ENCODE peak calls at places on chromosomes 12 and 14, in four cellular contexts. M is thoracic aorta, S is kidney, P is iPS DF 6.9. H is an unnamed sample. For H3K36me3, the result is how much of the 10 kb centered on the place peaks cover.

GRCh38 chr14:76050797-76051392 is 65.3 kb downstream of the IFT43 start:
- DNase-seq in M (no peak), S (no peak), P (peak), H (peak)

GRCh38 chr12:25958254-25959068 is at the start of gene RASSF8:
- DNase-seq in M (no peak), S (peak), P (peak), H (no peak)

GRCh38 chr12:114812858-114813761 is 129.1 kb upstream of the TBX3 start:
- DNase-seq in M (no peak), S (no peak), P (no peak), H (no peak)

GRCh38 chr12:19003110-19003509 is 126.4 kb upstream of the PLEKHA5 start:
- DNase-seq in M (no peak), S (no peak), P (no peak), H (no peak)

GRCh38 chr14:20365928-20366327 is 22.5 kb downstream of the PARP2 start:
- DNase-seq in M (no peak), S (no peak), P (no peak), H (no peak)

GRCh38 chr12:180445-180844 is 33.5 kb downstream of the SLC6A12 start:
- DNase-seq in M (no peak), S (no peak), P (no peak), H (no peak)

GRCh38 chr14:22737052-22737451 is 29.4 kb upstream of the OXA1L start:
- DNase-seq in M (no peak), S (no peak), P (no peak), H (no peak)

GRCh38 chr14:99081880-99082279 is 190.1 kb downstream of the BCL11B start:
- DNase-seq in M (no peak), S (no peak), P (no peak), H (no peak)

GRCh38 chr12:22409071-22409951 is 74.8 kb upstream of the ST8SIA1 start:
- DNase-seq in M (no peak), S (no peak), P (no peak), H (peak)

GRCh38 chr14:68762944-68763831 is 29.7 kb downstream of the ZFP36L1 start:
- DNase-seq in M (no peak), S (peak), P (no peak), H (no peak)

GRCh38 chr12:8065991-8066594 is at the start of gene C3AR1:
- DNase-seq in M (no peak), S (no peak), P (no peak), H (peak)

GRCh38 chr12:50981319-50982239 is 29.2 kb downstream of the HIGD1C start:
- DNase-seq in M (no peak), S (no peak), P (no peak), H (no peak)

GRCh38 chr12:112473056-112473455 is 54.3 kb downstream of the PTPN11 start:
- DNase-seq in M (no peak), S (no peak), P (peak), H (no peak)

GRCh38 chr12:58888131-58888783 is 32.0 kb downstream of the LRIG3 start:
- DNase-seq in M (peak), S (peak), P (no peak), H (no peak)

GRCh38 chr12:12693111-12693671 is 2.8 kb downstream of the GPR19 start:
- DNase-seq in M (no peak), S (no peak), P (no peak), H (no peak)

GRCh38 chr12:8953773-8954402 is 4.4 kb upstream of the M6PR start:
- DNase-seq in M (no peak), S (no peak), P (no peak), H (no peak)

GRCh38 chr12:5447329-5447728 is 15.4 kb downstream of the NTF3 start:
- DNase-seq in M (no peak), S (no peak), P (no peak), H (no peak)

GRCh38 chr12:131991816-131992430 is 42.2 kb downstream of the EP400 start:
- DNase-seq in M (no peak), S (no peak), P (no peak), H (no peak)
- H3K36me3 ChIP-seq in M (half or more), S (under half), P (under half), H (half or more)

DNA sequence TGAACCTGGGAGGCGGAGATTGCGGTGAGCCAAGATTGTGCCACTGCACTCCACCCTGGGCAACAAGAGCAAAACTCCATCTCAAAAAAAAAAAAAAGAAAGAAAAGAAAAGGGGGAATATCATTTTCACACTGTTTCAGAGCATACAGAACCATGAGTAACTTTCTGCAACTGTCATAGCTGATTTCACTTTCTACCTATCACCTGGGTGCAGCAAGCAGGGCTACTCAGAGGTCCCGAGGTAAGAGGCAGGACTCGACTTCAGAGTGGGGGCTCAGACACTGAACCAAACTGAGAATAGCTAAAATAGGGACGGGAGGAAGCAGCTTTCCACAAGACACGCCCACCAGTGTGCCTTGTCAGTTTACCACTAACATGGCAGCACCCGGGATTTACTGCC is 29.8 kb downstream of the OR10P1 start:
- DNase-seq in M (no peak), S (no peak), P (no peak), H (no peak)
- H3K27ac ChIP-seq in M (no peak), S (no peak), P (no peak), H (no peak)

GRCh38 chr12:45866299-45866698 is 124.1 kb downstream of the SCAF11 start:
- DNase-seq in M (no peak), S (no peak), P (no peak), H (no peak)
- H3K36me3 ChIP-seq in M (under half), S (under half), P (under half), H (under half)

DNA sequence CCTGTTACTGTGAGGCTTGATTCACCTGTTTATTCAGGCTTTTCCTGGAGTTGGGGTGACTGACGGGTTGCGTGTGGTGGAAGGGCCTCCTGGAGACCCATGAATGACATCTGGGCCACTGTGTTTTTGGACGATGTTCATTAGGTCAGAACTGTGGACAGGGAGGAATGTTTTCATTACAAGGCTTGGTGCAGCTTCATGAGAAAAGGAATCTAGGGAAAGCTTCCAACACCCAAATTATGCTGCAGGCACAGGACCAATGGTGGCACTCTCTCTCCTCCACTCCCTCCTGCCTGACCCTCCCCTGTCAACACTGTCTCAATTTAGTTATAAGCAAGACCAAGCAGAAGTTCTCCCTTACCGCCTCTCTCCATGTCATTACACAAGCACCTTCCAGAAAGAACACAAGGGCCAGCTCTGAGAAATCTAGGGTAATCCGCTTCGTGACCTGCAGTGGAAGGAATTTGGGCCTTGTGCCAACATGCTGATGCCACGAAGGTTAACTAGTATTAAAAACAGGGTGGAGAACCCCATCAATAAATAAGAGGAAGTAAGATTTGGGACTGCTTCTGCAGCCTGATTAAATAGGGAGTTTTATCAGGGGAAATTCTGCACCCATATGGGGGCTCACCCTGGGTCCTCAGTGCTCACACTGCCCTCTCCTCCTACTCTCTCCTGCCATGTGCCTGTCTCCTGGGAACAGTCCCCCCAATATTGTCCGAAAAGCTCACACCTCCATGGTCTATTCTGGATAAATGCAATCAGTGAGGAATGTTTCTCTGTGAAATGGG is 200.3 kb downstream of the KTN1 start:
- DNase-seq in M (peak), S (peak), P (no peak), H (no peak)
- H3K27ac ChIP-seq in M (peak), S (peak), P (no peak), H (no peak)

DNA sequence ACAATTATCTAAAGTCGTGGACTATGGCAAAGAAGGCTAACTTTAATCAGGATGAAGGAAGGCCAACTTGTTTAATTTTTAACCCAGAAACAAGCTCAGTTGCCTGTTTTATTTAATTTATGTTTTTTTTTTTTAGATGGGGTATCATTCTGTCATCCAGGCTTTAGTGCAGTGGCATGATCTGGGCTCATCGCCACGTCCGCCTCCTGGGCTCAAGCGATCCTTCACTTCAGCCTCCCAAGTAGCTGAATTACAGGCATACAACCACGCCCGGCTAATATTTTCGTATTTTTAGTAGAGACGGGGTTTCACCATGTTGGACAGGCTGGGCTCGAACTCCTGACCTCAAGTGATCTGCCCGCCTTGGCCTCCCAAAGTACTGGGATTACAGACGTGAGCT is 19.7 kb downstream of the NUDT4 start:
- DNase-seq in M (no peak), S (no peak), P (no peak), H (no peak)
- H3K36me3 ChIP-seq in M (under half), S (under half), P (under half), H (half or more)